ENCODE peak calls at places on chromosomes 11 and 22, in seven cellular contexts. B is mammary epithelial cell, M is tibial nerve, W is GM23248, N is K562, E is MM.1S, Z is aorta. I is an unnamed sample.

GRCh38 chr11:133636686-133637085 is 104.4 kb upstream of the OPCML start:
- DNase-seq in B (no peak), M (no peak), W (no peak), N (no peak), E (no peak), Z (no peak), I (no peak)

GRCh38 chr11:102421262-102421661 is 31.3 kb downstream of the TMEM123 start:
- DNase-seq in B (no peak), M (no peak), W (no peak), N (no peak), E (no peak), Z (no peak), I (no peak)

GRCh38 chr11:102306817-102307814 is 10.2 kb upstream of the BIRC3 start:
- DNase-seq in B (no peak), M (no peak), W (no peak), N (no peak), E (no peak), Z (no peak), I (no peak)

GRCh38 chr11:56950510-56950909 is 38.2 kb upstream of the OR5AK2 start:
- DNase-seq in B (no peak), M (no peak), W (peak; percentile 30), N (no peak), E (no peak), Z (no peak), I (no peak)

GRCh38 chr11:47551086-47551485 is 1.8 kb downstream of the CELF1 start:
- DNase-seq in B (peak; percentile 37), M (no peak), W (peak; percentile 64), N (peak; percentile 64), E (peak; percentile 60), Z (no peak), I (no peak)

GRCh38 chr22:48724899-48725298 is 1102.8 kb downstream of the BRD1 start:
- DNase-seq in B (no peak), M (no peak), W (no peak), N (no peak), E (no peak), Z (peak; percentile 60), I (no peak)

GRCh38 chr11:10499452-10500262 is 41.3 kb downstream of the RNF141 start:
- DNase-seq in B (no peak), M (no peak), W (no peak), N (no peak), E (no peak), Z (no peak), I (no peak)

GRCh38 chr11:42819126-42819525 is 492.7 kb upstream of the API5 start:
- DNase-seq in B (no peak), M (no peak), W (no peak), N (no peak), E (no peak), Z (no peak), I (no peak)

GRCh38 chr11:125773516-125773915 is 5.1 kb downstream of the PATE2 start:
- DNase-seq in B (no peak), M (no peak), W (peak; percentile 59), N (no peak), E (no peak), Z (no peak), I (no peak)

GRCh38 chr11:32312865-32313403 is 122.4 kb downstream of the WT1 start:
- DNase-seq in B (peak; percentile 66), M (no peak), W (peak; percentile 92), N (peak; percentile 63), E (peak; percentile 63), Z (no peak), I (no peak)

GRCh38 chr11:47656284-47656915 is 14.0 kb upstream of the MTCH2 start:
- DNase-seq in B (no peak), M (no peak), W (no peak), N (no peak), E (no peak), Z (peak; percentile 9), I (no peak)

GRCh38 chr11:33984682-33985389 is 66.7 kb upstream of the CAPRIN1 start:
- DNase-seq in B (no peak), M (no peak), W (peak; percentile 36), N (no peak), E (no peak), Z (no peak), I (no peak)

GRCh38 chr11:106086135-106086534 is 8.7 kb downstream of the AASDHPPT start:
- DNase-seq in B (no peak), M (no peak), W (no peak), N (no peak), E (no peak), Z (no peak), I (no peak)

DNA sequence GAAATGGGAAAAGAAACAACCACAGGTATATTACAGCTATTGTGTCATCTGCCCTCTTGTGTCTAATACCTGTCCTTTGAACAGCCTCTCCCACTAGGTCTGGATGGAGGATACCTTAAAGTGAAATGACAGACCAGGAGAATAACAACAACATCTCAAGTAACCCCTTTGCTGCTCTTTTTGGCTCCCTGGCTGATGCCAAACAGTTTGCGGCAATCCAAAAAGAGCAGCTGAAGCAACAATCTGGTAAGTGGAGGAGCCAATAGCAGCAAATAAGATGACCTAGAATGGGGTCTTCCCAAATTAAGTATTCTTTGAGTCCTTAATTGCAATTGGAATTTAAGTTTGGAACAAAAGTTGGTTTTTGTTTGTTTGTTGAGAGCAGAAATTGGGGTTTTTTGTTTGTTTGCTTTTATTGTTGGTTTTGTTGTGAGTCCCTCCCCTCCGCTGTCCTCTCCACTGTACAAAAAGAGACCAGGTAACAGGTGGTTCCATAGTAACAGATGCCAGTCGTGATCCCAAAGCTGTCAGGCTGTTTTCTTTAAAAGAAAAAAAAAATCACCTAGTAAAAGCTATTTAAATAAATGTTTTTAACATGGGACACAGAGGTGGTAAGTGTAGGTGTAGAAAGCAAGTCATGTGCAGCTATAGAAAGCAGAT is 5.7 kb downstream of the UBE4A start:
- DNase-seq in B (no peak), M (no peak), W (no peak), N (no peak), E (no peak), Z (no peak), I (no peak)
- H3K36me3 ChIP-seq in B (peaks cover 24% of the 10 kb centered on the region), M (no peaks in the 10 kb centered on the region), W (peaks cover 33% of the 10 kb centered on the region), N (peaks cover 57% of the 10 kb centered on the region), E (peaks cover 16% of the 10 kb centered on the region), Z (peaks cover 15% of the 10 kb centered on the region), I (peaks cover 15% of the 10 kb centered on the region)

GRCh38 chr11:118379497-118379896 is 20.1 kb downstream of the UBE4A start:
- DNase-seq in B (no peak), M (no peak), W (no peak), N (no peak), E (no peak), Z (no peak), I (no peak)

GRCh38 chr11:118373871-118374270 is 14.5 kb downstream of the UBE4A start:
- DNase-seq in B (no peak), M (no peak), W (no peak), N (no peak), E (no peak), Z (no peak), I (no peak)

GRCh38 chr11:118373263-118373662 is 13.9 kb downstream of the UBE4A start:
- DNase-seq in B (no peak), M (no peak), W (no peak), N (no peak), E (no peak), Z (no peak), I (no peak)

GRCh38 chr11:118374729-118375128 is 15.3 kb downstream of the UBE4A start:
- DNase-seq in B (no peak), M (no peak), W (peak; percentile 51), N (no peak), E (no peak), Z (no peak), I (no peak)

DNA sequence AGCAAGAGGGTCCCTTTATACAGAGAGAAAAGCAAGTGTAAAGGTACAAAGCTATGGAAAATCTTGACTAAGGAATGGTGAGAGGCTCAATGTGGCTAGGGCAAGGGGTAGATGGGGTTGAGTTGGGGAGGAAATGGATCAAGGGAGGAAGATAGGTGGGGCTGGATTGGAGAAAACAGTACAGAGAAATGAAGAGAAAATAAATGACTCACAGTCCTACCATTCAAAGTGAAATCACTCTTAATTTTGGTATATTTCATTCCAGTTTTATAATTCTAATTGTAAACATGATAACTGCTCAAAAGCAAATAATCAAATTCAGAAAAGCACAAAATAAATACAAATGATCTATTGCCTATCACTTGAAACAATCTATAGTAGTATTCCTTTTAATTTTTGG is 16.6 kb downstream of the UBE4A start:
- DNase-seq in B (no peak), M (no peak), W (no peak), N (no peak), E (no peak), Z (no peak), I (no peak)
- H3K36me3 ChIP-seq in B (peaks cover 31% of the 10 kb centered on the region), M (peaks cover 6% of the 10 kb centered on the region), W (peaks cover 63% of the 10 kb centered on the region), N (peaks cover 85% of the 10 kb centered on the region), E (peaks cover 9% of the 10 kb centered on the region), Z (peaks cover 18% of the 10 kb centered on the region), I (peaks cover 10% of the 10 kb centered on the region)

DNA sequence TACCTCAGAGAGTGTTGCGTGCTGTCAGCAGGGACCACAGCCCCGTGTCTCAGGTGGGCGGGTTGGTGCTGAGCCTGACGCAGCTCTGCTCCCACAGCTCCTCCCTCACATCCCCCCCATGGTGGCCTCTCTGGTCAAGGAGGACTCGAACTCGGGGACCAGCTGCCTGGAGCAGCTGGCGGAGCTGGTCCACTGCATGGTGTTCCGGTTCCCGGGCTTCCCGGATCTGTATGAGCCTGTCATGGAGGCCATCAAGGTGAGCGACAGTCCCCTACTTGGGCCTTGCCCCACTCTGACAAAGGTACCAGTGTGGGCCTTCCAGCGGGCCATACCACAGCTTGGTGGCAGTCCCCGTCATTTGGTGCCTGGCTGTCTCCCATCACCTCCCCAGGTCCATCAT is 11.8 kb downstream of the USP35 start:
- DNase-seq in B (no peak), M (no peak), W (no peak), N (no peak), E (no peak), Z (peak; percentile 59), I (no peak)
- H3K36me3 ChIP-seq in B (peaks cover 9% of the 10 kb centered on the region), M (no peaks in the 10 kb centered on the region), W (no peaks in the 10 kb centered on the region), N (peaks cover 7% of the 10 kb centered on the region), E (no peaks in the 10 kb centered on the region), Z (peaks cover 3% of the 10 kb centered on the region), I (peaks cover 4% of the 10 kb centered on the region)

GRCh38 chr11:27371490-27371889 is 8.5 kb upstream of the CCDC34 start:
- DNase-seq in B (no peak), M (no peak), W (no peak), N (no peak), E (no peak), Z (no peak), I (no peak)
- H3K36me3 ChIP-seq in B (peaks cover 29% of the 10 kb centered on the region), M (no peaks in the 10 kb centered on the region), W (peaks cover 75% of the 10 kb centered on the region), N (no peaks in the 10 kb centered on the region), E (no peaks in the 10 kb centered on the region), Z (peaks cover 4% of the 10 kb centered on the region), I (peaks cover 3% of the 10 kb centered on the region)

GRCh38 chr11:100647861-100648260 is 39.2 kb upstream of the ARHGAP42 start:
- DNase-seq in B (no peak), M (no peak), W (no peak), N (peak; percentile 42), E (no peak), Z (no peak), I (no peak)
- H3K36me3 ChIP-seq in B (no peaks in the 10 kb centered on the region), M (no peaks in the 10 kb centered on the region), W (no peaks in the 10 kb centered on the region), N (no peaks in the 10 kb centered on the region), E (no peaks in the 10 kb centered on the region), Z (no peaks in the 10 kb centered on the region), I (no peaks in the 10 kb centered on the region)

I was measured in SJSA1.